ENCODE peak calls at places on chromosomes 12 and 14, in four cellular contexts. L, B, C and X are unnamed samples.

GRCh38 chr12:92928431-92928961 is 599 bp downstream of the EEA1 start:
- DNase-seq in C (peak; percentile 9), L (peak; percentile 69), B (peak; percentile 23), X (no peak)

GRCh38 chr14:65938738-65939137 is 526.2 kb downstream of the FUT8 start:
- DNase-seq in C (no peak), B (no peak), L (no peak), X (no peak)

GRCh38 chr12:25557830-25558436 is 4.8 kb upstream of the LMNTD1 start:
- DNase-seq in B (peak; percentile 69), L (no peak), C (peak; percentile 36), X (peak; percentile 2)

GRCh38 chr14:64293976-64294671 is at the start of gene ESR2:
- DNase-seq in C (no peak), B (peak; percentile 38), L (peak; percentile 82), X (no peak)

GRCh38 chr14:95651028-95651427 is 35.2 kb upstream of the TCL1B start:
- DNase-seq in L (no peak), B (no peak), C (no peak), X (no peak)

GRCh38 chr14:72559227-72559626 is 334.7 kb downstream of the DPF3 start:
- DNase-seq in B (no peak), L (no peak), C (peak; percentile 81), X (no peak)

GRCh38 chr14:102510616-102511520 is 1.3 kb upstream of the ANKRD9 start:
- DNase-seq in B (no peak), L (peak; percentile 97), C (no peak), X (no peak)

GRCh38 chr14:22822619-22823551 is 6.8 kb upstream of the MRPL52 start:
- DNase-seq in C (peak; percentile 71), L (peak; percentile 98), B (peak; percentile 94), X (peak; percentile 31)

GRCh38 chr12:87304406-87304805 is 724.8 kb downstream of the C12orf50 start:
- DNase-seq in C (no peak), B (no peak), L (no peak), X (no peak)

GRCh38 chr12:26647091-26647490 is 185.9 kb downstream of the ITPR2 start:
- DNase-seq in B (no peak), L (no peak), C (no peak), X (no peak)

GRCh38 chr14:102793531-102794328 is 16.5 kb downstream of the TRAF3 start:
- DNase-seq in C (no peak), L (no peak), B (no peak), X (no peak)

GRCh38 chr12:32217354-32218310 is 111.0 kb downstream of the BICD1 start:
- DNase-seq in B (peak; percentile 72), L (no peak), C (peak; percentile 86), X (peak; percentile 96)

GRCh38 chr14:96271421-96271762 is 15.4 kb downstream of the BDKRB1 start:
- DNase-seq in C (peak; percentile 29), B (no peak), L (no peak), X (no peak)

GRCh38 chr12:123319826-123320225 is 44.8 kb downstream of the SBNO1 start:
- DNase-seq in B (no peak), L (peak; percentile 31), C (no peak), X (no peak)

GRCh38 chr14:34843011-34843554 is 32.1 kb downstream of the BAZ1A start:
- DNase-seq in B (peak; percentile 84), C (peak; percentile 82), L (no peak), X (peak; percentile 14)

GRCh38 chr12:59113831-59114273 is 193.5 kb upstream of the LRIG3 start:
- DNase-seq in C (peak; percentile 57), L (peak; percentile 91), B (peak; percentile 90), X (peak; percentile 78)

GRCh38 chr14:87896393-87897380 is 96.3 kb downstream of the GALC start:
- DNase-seq in B (peak; percentile 80), L (no peak), C (peak; percentile 56), X (peak; percentile 38)

GRCh38 chr14:89654998-89655397 is 238.0 kb upstream of the FOXN3 start:
- DNase-seq in L (no peak), B (no peak), C (no peak), X (no peak)

GRCh38 chr12:30450872-30451271 is 244.8 kb downstream of the IPO8 start:
- DNase-seq in C (peak; percentile 72), B (peak; percentile 67), L (no peak), X (no peak)

GRCh38 chr12:54958048-54958658 is 26.4 kb downstream of the TESPA1 start:
- DNase-seq in L (no peak), C (peak; percentile 54), B (peak; percentile 86), X (no peak)

GRCh38 chr12:113474635-113475436 is 3.2 kb upstream of the LHX5 start:
- DNase-seq in C (no peak), B (no peak), L (no peak), X (no peak)

GRCh38 chr14:31897581-31898186 is 179.4 kb upstream of the ARHGAP5 start:
- DNase-seq in L (peak; percentile 74), B (peak; percentile 37), C (no peak), X (peak; percentile 31)

GRCh38 chr14:74616996-74617700 is 5.1 kb upstream of the LTBP2 start:
- DNase-seq in L (no peak), B (peak; percentile 40), C (peak; percentile 81), X (no peak)

GRCh38 chr12:58882796-58883195 is 37.5 kb downstream of the LRIG3 start:
- DNase-seq in L (no peak), B (no peak), C (no peak), X (peak; percentile 24)

GRCh38 chr12:50104614-50105366 is 982 bp downstream of the GPD1 start:
- DNase-seq in C (no peak), B (peak; percentile 21), L (no peak), X (no peak)

GRCh38 chr12:68609955-68610434 is 704 bp upstream of the RAP1B start:
- DNase-seq in B (peak; percentile 72), L (no peak), C (no peak), X (peak; percentile 38)

GRCh38 chr12:19643635-19644034 is 204.3 kb downstream of the AEBP2 start:
- DNase-seq in B (peak; percentile 78), L (peak; percentile 78), C (peak; percentile 17), X (peak; percentile 24)

GRCh38 chr14:33542338-33543290 is 408.3 kb downstream of the EGLN3 start:
- DNase-seq in B (no peak), L (no peak), C (no peak), X (no peak)

GRCh38 chr12:118850244-118850825 is 131.0 kb upstream of the SRRM4 start:
- DNase-seq in B (no peak), C (peak; percentile 54), L (peak; percentile 88), X (no peak)

GRCh38 chr14:64196668-64197411 is 97.3 kb downstream of the ESR2 start:
- DNase-seq in C (peak; percentile 34), L (peak; percentile 84), B (peak; percentile 41), X (no peak)

GRCh38 chr14:89267163-89267562 is 149.9 kb downstream of the FOXN3 start:
- DNase-seq in C (no peak), L (no peak), B (no peak), X (no peak)

GRCh38 chr14:71704210-71704609 is 228.0 kb upstream of the RGS6 start:
- DNase-seq in B (no peak), C (no peak), L (no peak), X (no peak)

GRCh38 chr14:49303952-49304516 is 282.1 kb downstream of the RPS29 start:
- DNase-seq in L (peak; percentile 79), C (peak; percentile 45), B (peak; percentile 25), X (no peak)